ENCODE peak calls at places on chromosomes 12 and 14, in seven cellular contexts. N is Caco-2, W is bronchial epithelial cell, T is HCT116, A is mucosa of descending colon, G is WTC11, P is fibroblast of the aortic adventitia. H is an unnamed sample.

GRCh38 chr14:56137842-56138241 is 19.6 kb downstream of the PELI2 start:
- DNase-seq in A (no peak), T (no peak), N (no peak), G (peak; percentile 43), P (no peak), W (no peak), H (no peak)

GRCh38 chr12:122860052-122860853 is 25.0 kb downstream of the HIP1R start:
- DNase-seq in P (peak; percentile 82), N (peak; percentile 83), T (peak; percentile 50), A (peak; percentile 93), G (peak; percentile 89), W (peak; percentile 58), H (no peak)

GRCh38 chr12:115224031-115224430 is 540.1 kb upstream of the TBX3 start:
- DNase-seq in P (peak; percentile 64), A (no peak), T (no peak), W (no peak), G (no peak), N (peak; percentile 30), H (no peak)

GRCh38 chr12:98227162-98227561 is 288.2 kb upstream of the TMPO start:
- DNase-seq in W (peak; percentile 14), G (peak; percentile 23), N (no peak), P (peak; percentile 6), T (peak; percentile 7), A (no peak), H (no peak)

GRCh38 chr12:58819345-58819744 is 101.0 kb downstream of the LRIG3 start:
- DNase-seq in P (no peak), G (peak; percentile 63), W (no peak), A (no peak), N (peak; percentile 13), T (no peak), H (no peak)

GRCh38 chr14:92832137-92832700 is 38.1 kb downstream of the GOLGA5 start:
- DNase-seq in T (no peak), A (no peak), G (no peak), W (no peak), P (no peak), N (no peak), H (no peak)

GRCh38 chr14:102928412-102929348 is 6.2 kb downstream of the AMN start:
- DNase-seq in G (peak; percentile 88), W (peak; percentile 36), A (peak; percentile 97), P (no peak), T (peak; percentile 52), N (peak; percentile 95), H (no peak)

GRCh38 chr12:131736807-131737484 is 26.1 kb downstream of the SFSWAP start:
- DNase-seq in T (peak; percentile 95), A (no peak), G (no peak), W (peak; percentile 98), P (peak; percentile 9), N (peak; percentile 78), H (no peak)

GRCh38 chr12:68538722-68539614 is 71.7 kb upstream of the RAP1B start:
- DNase-seq in P (peak; percentile 90), G (peak; percentile 51), T (no peak), A (no peak), N (no peak), W (peak; percentile 13), H (no peak)

GRCh38 chr14:56044196-56044595 is 74.0 kb upstream of the PELI2 start:
- DNase-seq in G (no peak), W (peak; percentile 56), N (no peak), P (no peak), T (no peak), A (no peak), H (no peak)

GRCh38 chr14:83483063-83483462 is 1949.4 kb upstream of the SEL1L start:
- DNase-seq in P (no peak), N (no peak), A (no peak), T (no peak), G (no peak), W (peak; percentile 5), H (no peak)

GRCh38 chr14:103858063-103858820 is 10.9 kb upstream of the PPP1R13B start:
- DNase-seq in P (no peak), A (peak; percentile 25), W (no peak), T (no peak), N (no peak), G (no peak), H (no peak)

GRCh38 chr14:24260026-24260779 is 2.8 kb downstream of the TGM1 start:
- DNase-seq in T (no peak), N (no peak), G (no peak), W (no peak), P (no peak), A (peak; percentile 7), H (peak; percentile 63)

GRCh38 chr14:78075610-78076277 is 94.4 kb upstream of the NRXN3 start:
- DNase-seq in N (no peak), W (no peak), T (no peak), G (no peak), P (no peak), A (no peak), H (no peak)

GRCh38 chr12:47903151-47903611 is 1.6 kb downstream of the VDR start:
- DNase-seq in P (peak; percentile 96), N (no peak), A (peak; percentile 65), G (no peak), T (no peak), W (peak; percentile 47), H (no peak)

GRCh38 chr12:81245918-81246611 is 168.2 kb downstream of the ACSS3 start:
- DNase-seq in G (no peak), T (no peak), W (no peak), N (peak; percentile 3), A (no peak), P (no peak), H (no peak)

GRCh38 chr14:96016761-96017160 is 22.4 kb upstream of the C14orf132 start:
- DNase-seq in W (no peak), A (no peak), G (no peak), T (no peak), P (no peak), N (no peak), H (no peak)

GRCh38 chr12:2294651-2295475 is 242.1 kb downstream of the CACNA1C start:
- DNase-seq in P (peak; percentile 84), W (no peak), A (no peak), N (no peak), T (no peak), G (no peak), H (no peak)

GRCh38 chr12:62166525-62166924 is 93.7 kb upstream of the USP15 start:
- DNase-seq in W (no peak), T (no peak), N (no peak), G (no peak), A (no peak), P (no peak), H (no peak)

GRCh38 chr12:54006700-54007220 is 2.0 kb upstream of the HOXC8 start:
- DNase-seq in G (no peak), P (no peak), T (no peak), A (no peak), N (peak; percentile 74), W (no peak), H (no peak)

GRCh38 chr12:2970744-2971143 is 11.5 kb downstream of the TEAD4 start:
- DNase-seq in G (no peak), A (no peak), T (no peak), W (no peak), P (peak; percentile 21), N (peak; percentile 51), H (no peak)

GRCh38 chr12:118544569-118544968 is 168.2 kb downstream of the SUDS3 start:
- DNase-seq in G (no peak), W (peak; percentile 95), N (no peak), T (peak; percentile 70), P (no peak), A (no peak), H (no peak)

GRCh38 chr12:93698307-93699092 is 21.3 kb downstream of the CRADD start:
- DNase-seq in T (no peak), A (no peak), P (peak; percentile 41), N (peak; percentile 68), G (no peak), W (no peak), H (no peak)

GRCh38 chr12:26282339-26282945 is 87.1 kb downstream of the SSPN start:
- DNase-seq in W (no peak), N (no peak), G (no peak), A (no peak), P (no peak), T (no peak), H (no peak)

GRCh38 chr14:78448483-78449094 is 278.4 kb downstream of the NRXN3 start:
- DNase-seq in P (peak; percentile 34), G (peak; percentile 80), N (peak; percentile 60), W (peak; percentile 35), T (peak; percentile 15), A (peak; percentile 50), H (no peak)

GRCh38 chr12:60872850-60873713 is 1277.3 kb downstream of the SLC16A7 start:
- DNase-seq in A (no peak), W (no peak), T (no peak), P (no peak), G (no peak), N (no peak), H (peak; percentile 64)

GRCh38 chr12:40446385-40446784 is 221.6 kb downstream of the LRRK2 start:
- DNase-seq in W (peak; percentile 50), A (no peak), G (no peak), P (peak; percentile 31), T (peak; percentile 3), N (peak; percentile 43), H (no peak)
- TF ChIP-seq CTCF in W (peak; percentile 39), A (no peak), G (no peak), P (peak; percentile 50), T (no peak), N (peak; percentile 38), H (peak; percentile 79)

GRCh38 chr14:69260979-69261605 is 1.1 kb downstream of the GALNT16 start:
- DNase-seq in A (peak; percentile 64), G (peak; percentile 73), P (no peak), N (peak; percentile 77), T (no peak), W (no peak), H (no peak)

GRCh38 chr14:69260246-69260978 is 454 bp downstream of the GALNT16 start:
- DNase-seq in W (no peak), A (no peak), N (peak; percentile 68), P (no peak), T (no peak), G (peak; percentile 76), H (no peak)

GRCh38 chr14:69259176-69259530 is 805 bp upstream of the GALNT16 start:
- DNase-seq in W (no peak), G (no peak), T (no peak), P (no peak), A (no peak), N (no peak), H (no peak)

GRCh38 chr14:69261761-69262331 is 1.9 kb downstream of the GALNT16 start:
- DNase-seq in N (peak; percentile 78), W (no peak), G (no peak), A (no peak), P (no peak), T (no peak), H (no peak)

GRCh38 chr14:69259531-69260245 is at the start of gene GALNT16:
- DNase-seq in G (peak; percentile 69), P (no peak), W (no peak), N (peak; percentile 85), T (no peak), A (peak; percentile 36), H (no peak)
- TF ChIP-seq CTCF in G (no peak), P (peak; percentile 29), W (peak; percentile 12), N (peak; percentile 58), T (no peak), A (no peak), H (peak; percentile 75)

GRCh38 chr12:101581190-101581589 is 13.6 kb upstream of the MYBPC1 start:
- DNase-seq in G (no peak), P (no peak), A (no peak), N (no peak), W (no peak), T (no peak), H (no peak)
- TF ChIP-seq CTCF in G (no peak), P (no peak), A (no peak), N (no peak), W (no peak), T (no peak), H (no peak)

GRCh38 chr12:14655284-14655683 is 41.1 kb downstream of the GUCY2C start:
- DNase-seq in G (no peak), T (no peak), A (no peak), P (no peak), N (no peak), W (no peak), H (no peak)
- TF ChIP-seq CTCF in G (no peak), T (no peak), A (no peak), P (no peak), N (no peak), W (no peak), H (no peak)